ENCODE peak calls at places on chromosome 7, in ten cellular contexts. P is AG04450; L is psoas muscle; A is GM23248; Z is RWPE2; W is CD8-positive, alpha-beta T cell; F is spleen; R is A549; S is OCI-LY7; T is upper lobe of right lung. X is an unnamed sample.

GRCh38 chr7:52431082-52431815 is 604.2 kb upstream of the POM121L12 start:
- DNase-seq in F (no peak), W (no peak), S (no peak), Z (no peak), P (no peak), L (no peak), R (no peak), A (no peak), T (no peak), X (no peak)

GRCh38 chr7:128114806-128115205 is 83.6 kb upstream of the LRRC4 start:
- DNase-seq in R (no peak), A (no peak), S (no peak), W (no peak), T (no peak), L (no peak), P (no peak), F (no peak), Z (no peak), X (no peak)

GRCh38 chr7:50393547-50394252 is 56.5 kb downstream of the FIGNL1 start:
- DNase-seq in T (no peak), R (no peak), L (no peak), P (no peak), Z (no peak), S (no peak), F (no peak), A (no peak), W (peak; percentile 67), X (peak; percentile 40)

GRCh38 chr7:38020134-38020533 is 99.7 kb downstream of the EPDR1 start:
- DNase-seq in Z (no peak), R (no peak), A (no peak), F (no peak), W (no peak), T (no peak), S (no peak), L (peak; percentile 36), P (no peak), X (no peak)

GRCh38 chr7:43643842-43644241 is 60.9 kb downstream of the STK17A start:
- DNase-seq in Z (no peak), F (no peak), W (no peak), S (no peak), R (no peak), A (no peak), P (no peak), L (no peak), T (no peak), X (no peak)

GRCh38 chr7:30595461-30596042 is 874 bp downstream of the GARS1 start:
- DNase-seq in Z (no peak), F (no peak), A (peak; percentile 39), L (no peak), T (no peak), W (no peak), S (peak; percentile 39), R (no peak), P (no peak), X (no peak)

GRCh38 chr7:108660465-108660864 is 90.8 kb downstream of the DNAJB9 start:
- DNase-seq in T (no peak), R (no peak), P (no peak), L (no peak), A (peak; percentile 4), F (no peak), W (no peak), S (no peak), Z (no peak), X (no peak)

GRCh38 chr7:50598455-50599343 is 33.5 kb upstream of the DDC start:
- DNase-seq in S (no peak), W (no peak), R (no peak), A (no peak), P (no peak), F (no peak), T (no peak), L (no peak), Z (no peak), X (no peak)

GRCh38 chr7:95435422-95435780 is 573 bp upstream of the PON2 start:
- DNase-seq in T (peak; percentile 58), R (no peak), L (no peak), A (no peak), F (peak; percentile 76), S (no peak), Z (no peak), W (no peak), P (no peak), X (no peak)

GRCh38 chr7:68478326-68478725 is 1119.9 kb upstream of the AUTS2 start:
- DNase-seq in T (no peak), L (no peak), S (no peak), Z (no peak), W (no peak), P (no peak), F (no peak), R (no peak), A (no peak), X (no peak)

GRCh38 chr7:106281919-106282318 is 2.9 kb downstream of the NAMPT start:
- DNase-seq in Z (no peak), L (no peak), R (no peak), A (no peak), T (no peak), W (no peak), F (no peak), S (no peak), P (no peak), X (no peak)

GRCh38 chr7:141366098-141366621 is 185.1 kb upstream of the AGK start:
- DNase-seq in Z (no peak), A (no peak), L (no peak), R (no peak), T (no peak), P (no peak), W (no peak), S (no peak), F (no peak), X (no peak)

GRCh38 chr7:21370283-21370982 is 57.5 kb upstream of the SP4 start:
- DNase-seq in T (no peak), S (no peak), R (no peak), L (no peak), W (no peak), Z (no peak), P (no peak), A (no peak), F (no peak), X (no peak)

DNA sequence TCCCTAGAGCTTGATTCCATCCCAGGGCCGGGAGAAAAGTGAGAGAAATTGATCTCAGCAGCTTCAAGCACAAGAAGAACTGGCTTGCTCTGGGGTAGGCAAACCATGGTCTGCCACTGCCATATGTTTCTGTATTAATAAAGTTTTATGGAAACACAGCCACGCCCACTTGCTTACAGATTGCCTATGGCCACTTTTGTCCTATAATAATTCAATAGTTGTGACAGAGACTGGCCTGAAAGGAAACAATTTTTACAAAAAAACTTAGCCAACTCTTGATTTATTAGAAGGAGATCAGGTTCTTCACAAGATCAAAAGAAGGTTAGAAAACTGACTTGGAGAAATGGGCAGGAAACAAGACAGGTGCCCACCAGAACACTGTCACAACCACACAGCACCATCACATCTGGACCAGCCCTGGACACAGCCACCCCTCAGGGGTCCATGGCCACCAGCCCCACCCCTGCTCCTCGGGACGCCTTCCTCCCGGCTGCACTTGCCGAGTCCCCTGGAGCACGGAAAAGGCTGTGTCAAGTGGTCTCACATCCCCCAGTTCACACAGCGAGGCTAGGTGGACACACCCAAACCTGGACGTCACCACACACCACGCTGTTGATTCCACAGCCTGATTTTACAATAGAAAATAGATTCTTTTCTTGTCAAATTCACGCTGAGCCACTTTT is 85.4 kb downstream of the PTPRN2 start:
- DNase-seq in S (no peak), A (no peak), L (no peak), W (no peak), P (no peak), R (no peak), Z (no peak), F (no peak), T (no peak), X (no peak)
- H3K9me3 ChIP-seq in S (no peaks in the 10 kb centered on the region), A (no peaks in the 10 kb centered on the region), L (no peaks in the 10 kb centered on the region), W (no peaks in the 10 kb centered on the region), P (peaks cover 55% of the 10 kb centered on the region), R (peaks cover 29% of the 10 kb centered on the region), Z (no peaks in the 10 kb centered on the region), F (peaks cover 22% of the 10 kb centered on the region), T (no peaks in the 10 kb centered on the region), X (no peaks in the 10 kb centered on the region)

DNA sequence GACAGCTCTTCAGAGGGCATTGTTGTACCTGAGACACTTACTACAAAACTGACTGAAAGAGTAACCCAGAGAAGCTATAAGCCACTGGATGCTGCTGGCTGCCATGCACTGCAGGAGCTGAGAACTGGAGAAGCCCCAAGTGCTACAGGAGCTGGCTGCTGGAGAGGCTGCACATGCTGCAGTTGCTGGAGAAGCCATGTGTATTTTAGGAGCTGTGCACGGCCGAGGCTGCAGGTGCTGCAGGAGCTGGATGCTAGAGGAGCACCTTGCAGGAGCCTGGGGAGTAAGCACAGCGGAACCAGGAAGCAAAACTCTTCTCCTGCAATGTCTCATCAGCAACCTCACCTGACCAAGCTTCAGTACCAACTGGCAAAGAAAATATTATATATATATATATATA is 45.5 kb downstream of the STEAP1B start:
- DNase-seq in R (no peak), T (no peak), P (no peak), F (no peak), A (no peak), W (no peak), S (no peak), Z (no peak), L (no peak), X (no peak)
- H3K9me3 ChIP-seq in R (no peaks in the 10 kb centered on the region), T (no peaks in the 10 kb centered on the region), P (no peaks in the 10 kb centered on the region), F (no peaks in the 10 kb centered on the region), A (no peaks in the 10 kb centered on the region), W (no peaks in the 10 kb centered on the region), S (peaks cover 2% of the 10 kb centered on the region), Z (no peaks in the 10 kb centered on the region), L (no peaks in the 10 kb centered on the region), X (no peaks in the 10 kb centered on the region)

DNA sequence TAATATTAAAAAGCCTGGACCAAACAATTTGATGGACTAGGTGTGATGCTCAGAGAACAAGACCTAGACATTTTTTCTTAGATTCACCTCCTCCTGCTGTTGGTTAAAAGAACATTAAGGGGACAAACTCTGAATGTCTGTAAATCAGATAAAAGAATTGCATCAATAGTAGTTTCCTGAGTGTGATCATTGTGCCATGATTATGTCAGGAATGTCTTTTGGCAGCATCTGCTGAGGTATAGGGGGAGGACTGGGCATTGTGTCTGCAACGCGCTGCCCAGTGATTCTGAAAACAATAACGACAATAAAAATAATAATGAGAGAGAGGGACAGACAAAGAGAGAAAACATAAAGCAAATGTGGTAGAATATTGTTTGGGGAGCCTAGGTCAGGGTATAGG is 6.9 kb downstream of the C7orf57 start:
- DNase-seq in P (no peak), F (no peak), R (no peak), A (peak; percentile 52), Z (no peak), S (no peak), T (no peak), L (no peak), W (no peak), X (no peak)
- H3K9me3 ChIP-seq in P (no peaks in the 10 kb centered on the region), F (no peaks in the 10 kb centered on the region), R (no peaks in the 10 kb centered on the region), A (no peaks in the 10 kb centered on the region), Z (no peaks in the 10 kb centered on the region), S (no peaks in the 10 kb centered on the region), T (no peaks in the 10 kb centered on the region), L (no peaks in the 10 kb centered on the region), W (no peaks in the 10 kb centered on the region), X (no peaks in the 10 kb centered on the region)

DNA sequence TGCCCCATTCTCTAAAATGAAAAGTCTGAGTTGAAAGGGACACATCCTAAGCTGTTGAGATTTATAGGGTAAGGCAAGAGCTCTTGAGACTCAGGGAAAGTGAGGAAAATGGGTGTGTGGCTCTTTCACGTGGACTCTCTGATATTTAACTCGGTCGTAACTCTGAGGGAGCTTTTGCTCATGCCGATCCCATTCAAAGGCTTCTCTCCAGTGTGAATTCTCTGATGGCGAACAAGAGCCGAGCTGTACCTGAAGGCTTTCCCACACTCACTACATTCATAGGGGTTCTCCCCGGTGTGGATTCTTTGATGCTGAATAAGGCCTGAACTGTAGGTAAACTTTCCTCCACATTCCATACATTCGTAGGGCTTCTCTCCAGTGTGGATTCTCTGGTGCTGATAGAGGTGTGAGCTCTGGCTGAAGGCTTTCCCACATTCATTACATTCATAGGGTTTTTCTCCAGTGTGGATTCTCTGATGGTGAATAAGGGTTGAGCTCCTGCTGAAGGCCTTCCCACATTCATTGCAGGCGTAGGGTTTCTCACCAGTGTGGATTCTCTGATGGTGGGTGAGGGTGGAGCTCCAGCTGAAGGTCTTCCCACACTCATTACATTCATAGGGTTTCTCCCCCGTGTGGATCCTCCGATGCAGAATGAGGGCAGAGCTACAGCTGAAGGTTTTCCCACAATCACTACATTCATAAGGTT is 10.4 kb downstream of the ZNF3 start:
- DNase-seq in S (no peak), Z (no peak), L (no peak), F (no peak), W (no peak), R (peak; percentile 51), T (no peak), A (no peak), P (no peak), X (no peak)
- H3K9me3 ChIP-seq in S (no peaks in the 10 kb centered on the region), Z (peaks cover 26% of the 10 kb centered on the region), L (peaks cover 25% of the 10 kb centered on the region), F (peaks cover 40% of the 10 kb centered on the region), W (peaks cover 26% of the 10 kb centered on the region), R (peaks cover 96% of the 10 kb centered on the region), T (peaks cover 16% of the 10 kb centered on the region), A (peaks cover 4% of the 10 kb centered on the region), P (peaks cover 80% of the 10 kb centered on the region), X (peaks cover 20% of the 10 kb centered on the region)